ENCODE peak calls at places on chromosomes 4 and X, in eight cellular contexts. One of them, this sample, is unnamed.

GRCh38 chr4:38310446-38311043 is 350.3 kb downstream of the PTTG2 start:
- DNase-seq in activated CD4-positive, alpha-beta T cell treated with anti-CD3 and anti-CD28 coated beads for 1 hour: peak
- DNase-seq in HEK293T: no peak
- DNase-seq in activated T-helper 1 cell treated with anti-CD3 and anti-CD28 coated beads, Interleukin-12 subunit alpha, Interleukin-12 subunit beta, Interleukin-2, Interleukin-4 antibody, amounts not matched to agents 30 ng/mL and 10 ng/mL and 1 ng/mL, durations not matched to agents 14 hours and 24 hours and 36 hours: peak
- DNase-seq in C1 segment of cervical spinal cord: no peak
- DNase-seq in hepatic stellate cell: no peak
- DNase-seq in stromal cell of bone marrow: peak
- DNase-seq in stimulated activated CD4-positive, alpha-beta T cell treated with anti-CD3 and anti-CD28 coated beads, TNF-alpha, amount 100 ng/mL, for 48 hours: peak
- DNase-seq in this sample: no peak

GRCh38 chrX:100747090-100747489 is 15.2 kb upstream of the SYTL4 start:
- DNase-seq in stromal cell of bone marrow: no peak
- DNase-seq in C1 segment of cervical spinal cord: no peak
- DNase-seq in activated CD4-positive, alpha-beta T cell treated with anti-CD3 and anti-CD28 coated beads for 1 hour: no peak
- DNase-seq in activated T-helper 1 cell treated with anti-CD3 and anti-CD28 coated beads, Interleukin-12 subunit alpha, Interleukin-12 subunit beta, Interleukin-2, Interleukin-4 antibody, amounts not matched to agents 30 ng/mL and 10 ng/mL and 1 ng/mL, durations not matched to agents 14 hours and 24 hours and 36 hours: no peak
- DNase-seq in HEK293T: no peak
- DNase-seq in hepatic stellate cell: no peak
- DNase-seq in stimulated activated CD4-positive, alpha-beta T cell treated with anti-CD3 and anti-CD28 coated beads, TNF-alpha, amount 100 ng/mL, for 48 hours: no peak
- DNase-seq in this sample: peak

GRCh38 chr4:176587920-176588319 is 204.8 kb downstream of the VEGFC start:
- DNase-seq in HEK293T: no peak
- DNase-seq in stromal cell of bone marrow: peak
- DNase-seq in C1 segment of cervical spinal cord: no peak
- DNase-seq in hepatic stellate cell: peak
- DNase-seq in stimulated activated CD4-positive, alpha-beta T cell treated with anti-CD3 and anti-CD28 coated beads, TNF-alpha, amount 100 ng/mL, for 48 hours: no peak
- DNase-seq in activated CD4-positive, alpha-beta T cell treated with anti-CD3 and anti-CD28 coated beads for 1 hour: no peak
- DNase-seq in activated T-helper 1 cell treated with anti-CD3 and anti-CD28 coated beads, Interleukin-12 subunit alpha, Interleukin-12 subunit beta, Interleukin-2, Interleukin-4 antibody, amounts not matched to agents 30 ng/mL and 10 ng/mL and 1 ng/mL, durations not matched to agents 14 hours and 24 hours and 36 hours: no peak
- DNase-seq in this sample: peak

GRCh38 chr4:87476934-87477333 is 52.2 kb downstream of the SPARCL1 start:
- DNase-seq in activated CD4-positive, alpha-beta T cell treated with anti-CD3 and anti-CD28 coated beads for 1 hour: no peak
- DNase-seq in C1 segment of cervical spinal cord: no peak
- DNase-seq in activated T-helper 1 cell treated with anti-CD3 and anti-CD28 coated beads, Interleukin-12 subunit alpha, Interleukin-12 subunit beta, Interleukin-2, Interleukin-4 antibody, amounts not matched to agents 30 ng/mL and 10 ng/mL and 1 ng/mL, durations not matched to agents 14 hours and 24 hours and 36 hours: no peak
- DNase-seq in HEK293T: no peak
- DNase-seq in stimulated activated CD4-positive, alpha-beta T cell treated with anti-CD3 and anti-CD28 coated beads, TNF-alpha, amount 100 ng/mL, for 48 hours: no peak
- DNase-seq in stromal cell of bone marrow: no peak
- DNase-seq in hepatic stellate cell: no peak
- DNase-seq in this sample: no peak

GRCh38 chr4:88442636-88443260 is 14.2 kb upstream of the HERC5 start:
- DNase-seq in HEK293T: no peak
- DNase-seq in activated T-helper 1 cell treated with anti-CD3 and anti-CD28 coated beads, Interleukin-12 subunit alpha, Interleukin-12 subunit beta, Interleukin-2, Interleukin-4 antibody, amounts not matched to agents 30 ng/mL and 10 ng/mL and 1 ng/mL, durations not matched to agents 14 hours and 24 hours and 36 hours: no peak
- DNase-seq in stromal cell of bone marrow: no peak
- DNase-seq in hepatic stellate cell: no peak
- DNase-seq in C1 segment of cervical spinal cord: no peak
- DNase-seq in activated CD4-positive, alpha-beta T cell treated with anti-CD3 and anti-CD28 coated beads for 1 hour: no peak
- DNase-seq in stimulated activated CD4-positive, alpha-beta T cell treated with anti-CD3 and anti-CD28 coated beads, TNF-alpha, amount 100 ng/mL, for 48 hours: no peak
- DNase-seq in this sample: no peak

GRCh38 chrX:154748712-154749339 is 2.1 kb downstream of the GAB3 start:
- DNase-seq in activated CD4-positive, alpha-beta T cell treated with anti-CD3 and anti-CD28 coated beads for 1 hour: peak
- DNase-seq in hepatic stellate cell: peak
- DNase-seq in C1 segment of cervical spinal cord: no peak
- DNase-seq in activated T-helper 1 cell treated with anti-CD3 and anti-CD28 coated beads, Interleukin-12 subunit alpha, Interleukin-12 subunit beta, Interleukin-2, Interleukin-4 antibody, amounts not matched to agents 30 ng/mL and 10 ng/mL and 1 ng/mL, durations not matched to agents 14 hours and 24 hours and 36 hours: peak
- DNase-seq in HEK293T: peak
- DNase-seq in stromal cell of bone marrow: no peak
- DNase-seq in stimulated activated CD4-positive, alpha-beta T cell treated with anti-CD3 and anti-CD28 coated beads, TNF-alpha, amount 100 ng/mL, for 48 hours: no peak
- DNase-seq in this sample: peak

GRCh38 chr4:174332741-174333493 is 49.2 kb downstream of the CEP44 start:
- DNase-seq in stromal cell of bone marrow: no peak
- DNase-seq in hepatic stellate cell: no peak
- DNase-seq in activated T-helper 1 cell treated with anti-CD3 and anti-CD28 coated beads, Interleukin-12 subunit alpha, Interleukin-12 subunit beta, Interleukin-2, Interleukin-4 antibody, amounts not matched to agents 30 ng/mL and 10 ng/mL and 1 ng/mL, durations not matched to agents 14 hours and 24 hours and 36 hours: no peak
- DNase-seq in HEK293T: no peak
- DNase-seq in activated CD4-positive, alpha-beta T cell treated with anti-CD3 and anti-CD28 coated beads for 1 hour: no peak
- DNase-seq in stimulated activated CD4-positive, alpha-beta T cell treated with anti-CD3 and anti-CD28 coated beads, TNF-alpha, amount 100 ng/mL, for 48 hours: no peak
- DNase-seq in C1 segment of cervical spinal cord: no peak
- DNase-seq in this sample: peak

GRCh38 chr4:183182873-183183725 is 84.0 kb downstream of the WWC2 start:
- DNase-seq in stimulated activated CD4-positive, alpha-beta T cell treated with anti-CD3 and anti-CD28 coated beads, TNF-alpha, amount 100 ng/mL, for 48 hours: peak
- DNase-seq in HEK293T: no peak
- DNase-seq in stromal cell of bone marrow: peak
- DNase-seq in C1 segment of cervical spinal cord: no peak
- DNase-seq in activated T-helper 1 cell treated with anti-CD3 and anti-CD28 coated beads, Interleukin-12 subunit alpha, Interleukin-12 subunit beta, Interleukin-2, Interleukin-4 antibody, amounts not matched to agents 30 ng/mL and 10 ng/mL and 1 ng/mL, durations not matched to agents 14 hours and 24 hours and 36 hours: no peak
- DNase-seq in activated CD4-positive, alpha-beta T cell treated with anti-CD3 and anti-CD28 coated beads for 1 hour: no peak
- DNase-seq in hepatic stellate cell: peak
- DNase-seq in this sample: peak

GRCh38 chrX:149877636-149878035 is 3.3 kb upstream of the MAGEA8 start:
- DNase-seq in hepatic stellate cell: no peak
- DNase-seq in activated T-helper 1 cell treated with anti-CD3 and anti-CD28 coated beads, Interleukin-12 subunit alpha, Interleukin-12 subunit beta, Interleukin-2, Interleukin-4 antibody, amounts not matched to agents 30 ng/mL and 10 ng/mL and 1 ng/mL, durations not matched to agents 14 hours and 24 hours and 36 hours: no peak
- DNase-seq in stromal cell of bone marrow: no peak
- DNase-seq in activated CD4-positive, alpha-beta T cell treated with anti-CD3 and anti-CD28 coated beads for 1 hour: no peak
- DNase-seq in C1 segment of cervical spinal cord: no peak
- DNase-seq in HEK293T: no peak
- DNase-seq in stimulated activated CD4-positive, alpha-beta T cell treated with anti-CD3 and anti-CD28 coated beads, TNF-alpha, amount 100 ng/mL, for 48 hours: no peak
- DNase-seq in this sample: peak

GRCh38 chrX:13110427-13111324 is 66.3 kb upstream of the FAM9C start:
- DNase-seq in activated T-helper 1 cell treated with anti-CD3 and anti-CD28 coated beads, Interleukin-12 subunit alpha, Interleukin-12 subunit beta, Interleukin-2, Interleukin-4 antibody, amounts not matched to agents 30 ng/mL and 10 ng/mL and 1 ng/mL, durations not matched to agents 14 hours and 24 hours and 36 hours: no peak
- DNase-seq in hepatic stellate cell: no peak
- DNase-seq in HEK293T: no peak
- DNase-seq in C1 segment of cervical spinal cord: no peak
- DNase-seq in stimulated activated CD4-positive, alpha-beta T cell treated with anti-CD3 and anti-CD28 coated beads, TNF-alpha, amount 100 ng/mL, for 48 hours: no peak
- DNase-seq in activated CD4-positive, alpha-beta T cell treated with anti-CD3 and anti-CD28 coated beads for 1 hour: no peak
- DNase-seq in stromal cell of bone marrow: peak
- DNase-seq in this sample: peak

This sample was measured in cardiac fibroblast.